ENCODE peak calls at places on chromosomes 3 and 15, in four cellular contexts. One of them, this sample, is unnamed.

GRCh38 chr15:62445244-62445643 is 280.2 kb upstream of the C2CD4B start:
- DNase-seq in esophagus squamous epithelium: no peak
- DNase-seq in AG04450: no peak
- DNase-seq in activated CD8-positive, alpha-beta memory T cell treated with anti-CD3 and anti-CD28 coated beads for 1 hour: no peak
- DNase-seq in this sample: no peak

GRCh38 chr3:171752329-171752728 is 58.0 kb downstream of the PLD1 start:
- DNase-seq in activated CD8-positive, alpha-beta memory T cell treated with anti-CD3 and anti-CD28 coated beads for 1 hour: no peak
- DNase-seq in AG04450: no peak
- DNase-seq in esophagus squamous epithelium: no peak
- DNase-seq in this sample: no peak

GRCh38 chr3:187286467-187287059 is 5.0 kb downstream of the MASP1 start:
- DNase-seq in esophagus squamous epithelium: no peak
- DNase-seq in AG04450: peak
- DNase-seq in activated CD8-positive, alpha-beta memory T cell treated with anti-CD3 and anti-CD28 coated beads for 1 hour: no peak
- DNase-seq in this sample: no peak

GRCh38 chr3:115381573-115381912 is 234.5 kb upstream of the ZBTB20 start:
- DNase-seq in AG04450: no peak
- DNase-seq in esophagus squamous epithelium: no peak
- DNase-seq in activated CD8-positive, alpha-beta memory T cell treated with anti-CD3 and anti-CD28 coated beads for 1 hour: no peak
- DNase-seq in this sample: no peak

GRCh38 chr15:101348643-101349496 is 53.8 kb upstream of the SNRPA1 start:
- DNase-seq in AG04450: no peak
- DNase-seq in esophagus squamous epithelium: no peak
- DNase-seq in activated CD8-positive, alpha-beta memory T cell treated with anti-CD3 and anti-CD28 coated beads for 1 hour: no peak
- DNase-seq in this sample: no peak

GRCh38 chr3:51283421-51283820 is 101.7 kb upstream of the MANF start:
- DNase-seq in activated CD8-positive, alpha-beta memory T cell treated with anti-CD3 and anti-CD28 coated beads for 1 hour: no peak
- DNase-seq in AG04450: no peak
- DNase-seq in esophagus squamous epithelium: no peak
- DNase-seq in this sample: no peak

GRCh38 chr3:125375950-125376679 is 990 bp upstream of the ZNF148 start:
- DNase-seq in activated CD8-positive, alpha-beta memory T cell treated with anti-CD3 and anti-CD28 coated beads for 1 hour: no peak
- DNase-seq in AG04450: no peak
- DNase-seq in esophagus squamous epithelium: no peak
- DNase-seq in this sample: peak

GRCh38 chr3:125651246-125651645 is 55.9 kb upstream of the OSBPL11 start:
- DNase-seq in esophagus squamous epithelium: no peak
- DNase-seq in AG04450: no peak
- DNase-seq in activated CD8-positive, alpha-beta memory T cell treated with anti-CD3 and anti-CD28 coated beads for 1 hour: no peak
- DNase-seq in this sample: no peak

GRCh38 chr15:100901296-100901695 is 17.9 kb upstream of the LRRK1 start:
- DNase-seq in esophagus squamous epithelium: no peak
- DNase-seq in activated CD8-positive, alpha-beta memory T cell treated with anti-CD3 and anti-CD28 coated beads for 1 hour: no peak
- DNase-seq in AG04450: no peak
- DNase-seq in this sample: no peak

GRCh38 chr3:52851348-52851747 is 16.5 kb upstream of the MUSTN1 start:
- DNase-seq in activated CD8-positive, alpha-beta memory T cell treated with anti-CD3 and anti-CD28 coated beads for 1 hour: no peak
- DNase-seq in AG04450: peak
- DNase-seq in esophagus squamous epithelium: no peak
- DNase-seq in this sample: no peak

GRCh38 chr3:195896361-195897080 is 11.8 kb downstream of the TNK2 start:
- DNase-seq in activated CD8-positive, alpha-beta memory T cell treated with anti-CD3 and anti-CD28 coated beads for 1 hour: no peak
- DNase-seq in AG04450: no peak
- DNase-seq in esophagus squamous epithelium: no peak
- DNase-seq in this sample: no peak

GRCh38 chr3:159187232-159187631 is 385.4 kb downstream of the MFSD1 start:
- DNase-seq in esophagus squamous epithelium: no peak
- DNase-seq in activated CD8-positive, alpha-beta memory T cell treated with anti-CD3 and anti-CD28 coated beads for 1 hour: no peak
- DNase-seq in AG04450: no peak
- DNase-seq in this sample: no peak

GRCh38 chr15:67224889-67225288 is 29.6 kb downstream of the AAGAB start:
- DNase-seq in AG04450: no peak
- DNase-seq in activated CD8-positive, alpha-beta memory T cell treated with anti-CD3 and anti-CD28 coated beads for 1 hour: no peak
- DNase-seq in esophagus squamous epithelium: no peak
- DNase-seq in this sample: no peak

GRCh38 chr3:79983063-79983561 is 215.3 kb upstream of the ROBO1 start:
- DNase-seq in activated CD8-positive, alpha-beta memory T cell treated with anti-CD3 and anti-CD28 coated beads for 1 hour: no peak
- DNase-seq in AG04450: no peak
- DNase-seq in esophagus squamous epithelium: no peak
- DNase-seq in this sample: no peak

GRCh38 chr3:3664916-3665315 is 134.3 kb upstream of the LRRN1 start:
- DNase-seq in activated CD8-positive, alpha-beta memory T cell treated with anti-CD3 and anti-CD28 coated beads for 1 hour: no peak
- DNase-seq in AG04450: no peak
- DNase-seq in esophagus squamous epithelium: no peak
- DNase-seq in this sample: no peak

GRCh38 chr15:98764296-98764695 is 116.0 kb downstream of the IGF1R start:
- DNase-seq in activated CD8-positive, alpha-beta memory T cell treated with anti-CD3 and anti-CD28 coated beads for 1 hour: no peak
- DNase-seq in AG04450: no peak
- DNase-seq in esophagus squamous epithelium: no peak
- DNase-seq in this sample: no peak

GRCh38 chr15:99197861-99198260 is 51.5 kb downstream of the TTC23 start:
- DNase-seq in activated CD8-positive, alpha-beta memory T cell treated with anti-CD3 and anti-CD28 coated beads for 1 hour: no peak
- DNase-seq in esophagus squamous epithelium: no peak
- DNase-seq in AG04450: no peak
- DNase-seq in this sample: no peak

GRCh38 chr3:66754613-66755012 is 243.5 kb upstream of the KBTBD8 start:
- DNase-seq in AG04450: no peak
- DNase-seq in esophagus squamous epithelium: no peak
- DNase-seq in activated CD8-positive, alpha-beta memory T cell treated with anti-CD3 and anti-CD28 coated beads for 1 hour: no peak
- DNase-seq in this sample: no peak

GRCh38 chr3:194462936-194463335 is 23.9 kb downstream of the ATP13A3 start:
- DNase-seq in esophagus squamous epithelium: no peak
- DNase-seq in AG04450: no peak
- DNase-seq in activated CD8-positive, alpha-beta memory T cell treated with anti-CD3 and anti-CD28 coated beads for 1 hour: no peak
- DNase-seq in this sample: no peak

GRCh38 chr15:42091753-42092665 is 2.4 kb downstream of the PLA2G4D start:
- DNase-seq in activated CD8-positive, alpha-beta memory T cell treated with anti-CD3 and anti-CD28 coated beads for 1 hour: no peak
- DNase-seq in esophagus squamous epithelium: no peak
- DNase-seq in AG04450: no peak
- DNase-seq in this sample: peak

GRCh38 chr3:61371123-61371522 is 119.9 kb upstream of the FHIT start:
- DNase-seq in AG04450: no peak
- DNase-seq in activated CD8-positive, alpha-beta memory T cell treated with anti-CD3 and anti-CD28 coated beads for 1 hour: no peak
- DNase-seq in esophagus squamous epithelium: no peak
- DNase-seq in this sample: no peak

GRCh38 chr3:107264888-107265287 is 112.4 kb upstream of the CCDC54 start:
- DNase-seq in activated CD8-positive, alpha-beta memory T cell treated with anti-CD3 and anti-CD28 coated beads for 1 hour: no peak
- DNase-seq in esophagus squamous epithelium: no peak
- DNase-seq in AG04450: no peak
- DNase-seq in this sample: no peak

GRCh38 chr15:78859971-78860733 is 12.5 kb upstream of the MORF4L1 start:
- DNase-seq in activated CD8-positive, alpha-beta memory T cell treated with anti-CD3 and anti-CD28 coated beads for 1 hour: no peak
- DNase-seq in esophagus squamous epithelium: no peak
- DNase-seq in AG04450: peak
- DNase-seq in this sample: no peak

GRCh38 chr3:127655641-127656040 is 17.1 kb upstream of the ABTB1 start:
- DNase-seq in AG04450: no peak
- DNase-seq in esophagus squamous epithelium: no peak
- DNase-seq in activated CD8-positive, alpha-beta memory T cell treated with anti-CD3 and anti-CD28 coated beads for 1 hour: no peak
- DNase-seq in this sample: no peak

GRCh38 chr15:71649894-71650293 is 160.5 kb upstream of the NR2E3 start:
- DNase-seq in activated CD8-positive, alpha-beta memory T cell treated with anti-CD3 and anti-CD28 coated beads for 1 hour: no peak
- DNase-seq in AG04450: no peak
- DNase-seq in esophagus squamous epithelium: no peak
- DNase-seq in this sample: no peak

GRCh38 chr15:32867313-32867626 is 149.5 kb downstream of the GREM1 start:
- DNase-seq in activated CD8-positive, alpha-beta memory T cell treated with anti-CD3 and anti-CD28 coated beads for 1 hour: no peak
- DNase-seq in esophagus squamous epithelium: no peak
- DNase-seq in AG04450: peak
- DNase-seq in this sample: no peak

GRCh38 chr15:66411190-66411589 is 24.5 kb downstream of the MAP2K1 start:
- DNase-seq in AG04450: no peak
- DNase-seq in esophagus squamous epithelium: no peak
- DNase-seq in activated CD8-positive, alpha-beta memory T cell treated with anti-CD3 and anti-CD28 coated beads for 1 hour: no peak
- DNase-seq in this sample: no peak

GRCh38 chr15:91385301-91385700 is 285.2 kb downstream of the SV2B start:
- DNase-seq in AG04450: no peak
- DNase-seq in activated CD8-positive, alpha-beta memory T cell treated with anti-CD3 and anti-CD28 coated beads for 1 hour: no peak
- DNase-seq in esophagus squamous epithelium: no peak
- DNase-seq in this sample: no peak

GRCh38 chr3:146187334-146187950 is 26.5 kb upstream of the PLOD2 start:
- DNase-seq in AG04450: no peak
- DNase-seq in esophagus squamous epithelium: no peak
- DNase-seq in activated CD8-positive, alpha-beta memory T cell treated with anti-CD3 and anti-CD28 coated beads for 1 hour: no peak
- DNase-seq in this sample: no peak

GRCh38 chr3:108489776-108490175 is 20.6 kb downstream of the MYH15 start:
- DNase-seq in AG04450: no peak
- DNase-seq in activated CD8-positive, alpha-beta memory T cell treated with anti-CD3 and anti-CD28 coated beads for 1 hour: no peak
- DNase-seq in esophagus squamous epithelium: no peak
- DNase-seq in this sample: no peak

GRCh38 chr15:79973445-79974180 is 2.6 kb upstream of the BCL2A1 start:
- DNase-seq in activated CD8-positive, alpha-beta memory T cell treated with anti-CD3 and anti-CD28 coated beads for 1 hour: no peak
- DNase-seq in esophagus squamous epithelium: no peak
- DNase-seq in AG04450: no peak
- DNase-seq in this sample: no peak

GRCh38 chr15:31801152-31801551 is 229.2 kb upstream of the CHRNA7 start:
- DNase-seq in activated CD8-positive, alpha-beta memory T cell treated with anti-CD3 and anti-CD28 coated beads for 1 hour: no peak
- DNase-seq in esophagus squamous epithelium: no peak
- DNase-seq in AG04450: no peak
- DNase-seq in this sample: no peak

GRCh38 chr15:59186501-59186900 is 20.1 kb upstream of the LDHAL6B start:
- DNase-seq in activated CD8-positive, alpha-beta memory T cell treated with anti-CD3 and anti-CD28 coated beads for 1 hour: no peak
- DNase-seq in esophagus squamous epithelium: no peak
- DNase-seq in AG04450: peak
- DNase-seq in this sample: no peak

GRCh38 chr15:96121521-96121920 is 209.0 kb upstream of the NR2F2 start:
- DNase-seq in AG04450: no peak
- DNase-seq in activated CD8-positive, alpha-beta memory T cell treated with anti-CD3 and anti-CD28 coated beads for 1 hour: no peak
- DNase-seq in esophagus squamous epithelium: no peak
- DNase-seq in this sample: no peak

GRCh38 chr3:122784436-122784835 is 9.2 kb downstream of the HSPBAP1 start:
- DNase-seq in activated CD8-positive, alpha-beta memory T cell treated with anti-CD3 and anti-CD28 coated beads for 1 hour: no peak
- DNase-seq in esophagus squamous epithelium: no peak
- DNase-seq in AG04450: no peak
- DNase-seq in this sample: no peak

GRCh38 chr15:66008920-66009572 is 139.8 kb downstream of the RAB11A start:
- DNase-seq in AG04450: no peak
- DNase-seq in activated CD8-positive, alpha-beta memory T cell treated with anti-CD3 and anti-CD28 coated beads for 1 hour: no peak
- DNase-seq in esophagus squamous epithelium: no peak
- DNase-seq in this sample: no peak

GRCh38 chr3:33067484-33067883 is 29.5 kb downstream of the GLB1 start:
- DNase-seq in activated CD8-positive, alpha-beta memory T cell treated with anti-CD3 and anti-CD28 coated beads for 1 hour: no peak
- DNase-seq in esophagus squamous epithelium: no peak
- DNase-seq in AG04450: no peak
- DNase-seq in this sample: no peak

GRCh38 chr15:86634146-86634545 is 554.5 kb downstream of the AGBL1 start:
- DNase-seq in esophagus squamous epithelium: no peak
- DNase-seq in activated CD8-positive, alpha-beta memory T cell treated with anti-CD3 and anti-CD28 coated beads for 1 hour: no peak
- DNase-seq in AG04450: no peak
- DNase-seq in this sample: no peak

GRCh38 chr15:40334941-40335795 is 5.6 kb downstream of the CCDC9B start:
- DNase-seq in AG04450: no peak
- DNase-seq in esophagus squamous epithelium: no peak
- DNase-seq in activated CD8-positive, alpha-beta memory T cell treated with anti-CD3 and anti-CD28 coated beads for 1 hour: no peak
- DNase-seq in this sample: no peak

This sample was measured in NCI-H1048.